ENCODE peak calls at places on chromosomes 3 and 15, in four cellular contexts. T is aorta, Q is AG04450, G is breast epithelium. V is an unnamed sample.
A peak's percentile ranks its signal among the peaks of the same experiment; 100 is the strongest.

GRCh38 chr3:124032351-124032880 is 40.5 kb upstream of the ROPN1 start:
- DNase-seq in G (peak; percentile 67), T (no peak), Q (no peak), V (peak; percentile 43)

GRCh38 chr3:187929115-187929828 is 184.0 kb upstream of the BCL6 start:
- DNase-seq in Q (no peak), T (no peak), G (no peak), V (no peak)

GRCh38 chr15:52002351-52002750 is 16.7 kb upstream of the MAPK6 start:
- DNase-seq in T (no peak), G (no peak), Q (no peak), V (no peak)

GRCh38 chr15:78810377-78811123 is 714 bp downstream of the ADAMTS7 start:
- DNase-seq in G (no peak), T (peak; percentile 91), Q (no peak), V (peak; percentile 63)

GRCh38 chr3:63076357-63076756 is 201.1 kb upstream of the CADPS start:
- DNase-seq in Q (no peak), G (no peak), T (no peak), V (no peak)

GRCh38 chr3:134392336-134392983 is 18.2 kb upstream of the AMOTL2 start:
- DNase-seq in T (no peak), G (no peak), Q (no peak), V (no peak)

GRCh38 chr3:37906734-37907282 is 45.1 kb downstream of the CTDSPL start:
- DNase-seq in G (no peak), T (no peak), Q (no peak), V (no peak)

GRCh38 chr3:72848703-72849081 is 447 bp upstream of the SHQ1 start:
- DNase-seq in G (no peak), Q (no peak), T (no peak), V (no peak)

GRCh38 chr3:128576290-128576689 is 74.3 kb downstream of the RPN1 start:
- DNase-seq in T (no peak), Q (no peak), G (no peak), V (no peak)

GRCh38 chr3:58530354-58530865 is 6.6 kb downstream of the ACOX2 start:
- DNase-seq in G (no peak), T (no peak), Q (no peak), V (no peak)

GRCh38 chr3:119098620-119099222 is 47.2 kb upstream of the TEX55 start:
- DNase-seq in Q (peak; percentile 3), T (no peak), G (no peak), V (no peak)

GRCh38 chr3:159884661-159885402 is 103.8 kb upstream of the IL12A start:
- DNase-seq in G (no peak), T (no peak), Q (no peak), V (no peak)

GRCh38 chr3:15659254-15659975 is 57.9 kb downstream of the BTD start:
- DNase-seq in G (no peak), Q (no peak), T (no peak), V (no peak)

GRCh38 chr15:81887913-81888312 is 157.9 kb downstream of the MEX3B start:
- DNase-seq in T (no peak), Q (peak; percentile 46), G (no peak), V (no peak)

GRCh38 chr3:55244247-55244646 is 242.9 kb downstream of the WNT5A start:
- DNase-seq in T (no peak), Q (no peak), G (no peak), V (no peak)

GRCh38 chr3:124962403-124962940 is 27.9 kb upstream of the MUC13 start:
- DNase-seq in Q (no peak), T (no peak), G (no peak), V (no peak)

GRCh38 chr3:194303749-194304148 is 47.4 kb downstream of the CPN2 start:
- DNase-seq in G (no peak), T (no peak), Q (no peak), V (no peak)

GRCh38 chr3:123618076-123618703 is 33.3 kb upstream of the HACD2 start:
- DNase-seq in Q (no peak), G (no peak), T (no peak), V (no peak)

GRCh38 chr15:77633134-77633912 is 611 bp upstream of the LINGO1 start:
- DNase-seq in G (peak; percentile 62), T (peak; percentile 96), Q (peak; percentile 52), V (peak; percentile 91)

GRCh38 chr15:96477227-96477626 is 146.7 kb downstream of the NR2F2 start:
- DNase-seq in Q (no peak), G (no peak), T (no peak), V (no peak)

GRCh38 chr3:37964716-37965115 is 25.9 kb upstream of the VILL start:
- DNase-seq in T (no peak), G (no peak), Q (no peak), V (no peak)

GRCh38 chr15:78988361-78988911 is 43.6 kb upstream of the CTSH start:
- DNase-seq in T (peak; percentile 86), G (peak; percentile 91), Q (peak; percentile 98), V (peak; percentile 60)

GRCh38 chr3:66261318-66261717 is 40.5 kb downstream of the SLC25A26 start:
- DNase-seq in Q (no peak), T (no peak), G (no peak), V (no peak)

GRCh38 chr15:69595009-69595825 is 142.6 kb downstream of the RPLP1 start:
- DNase-seq in T (peak; percentile 92), G (no peak), Q (no peak), V (no peak)

GRCh38 chr3:160665784-160666526 is 11.0 kb upstream of the ARL14 start:
- DNase-seq in T (no peak), G (no peak), Q (peak; percentile 69), V (peak; percentile 37)

GRCh38 chr15:26069204-26069603 is 206.1 kb upstream of the ATP10A start:
- DNase-seq in G (no peak), Q (no peak), T (no peak), V (no peak)

GRCh38 chr15:99157456-99157855 is 52.6 kb downstream of the SYNM start:
- DNase-seq in Q (no peak), T (no peak), G (no peak), V (no peak)

GRCh38 chr3:122247825-122248185 is 64.3 kb downstream of the CASR start:
- DNase-seq in Q (no peak), T (no peak), G (no peak), V (no peak)
- H3K27me3 ChIP-seq in Q (no peaks in the 10 kb centered on the region), T (no peaks in the 10 kb centered on the region), G (no peaks in the 10 kb centered on the region), V (no peaks in the 10 kb centered on the region)

GRCh38 chr15:100688549-100689120 is 86.2 kb downstream of the ASB7 start:
- DNase-seq in G (no peak), T (peak; percentile 50), Q (no peak), V (no peak)

GRCh38 chr15:100687532-100688215 is 85.3 kb downstream of the ASB7 start:
- DNase-seq in G (no peak), Q (no peak), T (peak; percentile 67), V (no peak)

GRCh38 chr15:100684591-100684990 is 82.2 kb downstream of the ASB7 start:
- DNase-seq in T (peak; percentile 37), Q (no peak), G (no peak), V (no peak)

GRCh38 chr15:100686021-100686724 is 83.8 kb downstream of the ASB7 start:
- DNase-seq in T (peak; percentile 83), G (no peak), Q (no peak), V (no peak)

DNA sequence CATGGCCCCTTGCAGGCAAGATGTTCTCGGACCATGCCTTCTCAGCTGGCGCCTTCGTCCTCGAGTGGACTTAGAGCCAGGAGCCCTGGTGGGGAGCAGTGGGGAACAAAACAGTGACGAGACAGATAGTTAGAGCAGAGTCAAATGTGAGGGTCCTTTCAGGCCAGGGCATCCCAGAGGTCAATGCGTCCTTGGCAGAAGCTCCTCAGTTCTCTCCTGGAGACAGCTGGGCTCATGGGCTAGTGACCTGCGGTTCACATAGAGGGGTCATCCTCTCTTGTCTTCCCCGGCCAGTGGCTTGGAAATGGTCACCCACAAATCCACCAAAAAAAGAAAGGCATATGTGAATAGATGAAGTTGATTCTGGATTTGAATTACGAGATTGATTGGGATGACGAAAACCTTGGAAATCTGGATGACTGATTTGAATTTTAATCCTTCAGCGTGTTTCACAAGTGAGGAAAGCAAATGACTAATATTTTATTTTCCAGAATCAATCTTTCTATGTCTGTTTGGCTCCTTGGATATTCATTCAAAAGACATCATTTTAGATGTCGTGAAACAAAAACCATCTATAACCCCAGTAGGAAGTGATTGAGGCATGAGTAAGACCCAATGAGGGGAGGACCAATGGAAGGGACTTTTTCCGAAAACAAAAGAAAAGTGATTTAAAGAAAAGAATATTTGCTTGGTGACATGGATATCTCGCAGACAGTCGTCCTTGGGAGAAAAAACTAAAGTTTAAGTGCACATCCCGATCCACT is 84.5 kb downstream of the ASB7 start:
- DNase-seq in Q (no peak), G (no peak), T (no peak), V (no peak)
- H3K4me3 ChIP-seq in Q (peak overlapping the region; percentile 23), G (no peak overlapping the region), T (no peak overlapping the region), V (no peak overlapping the region)

GRCh38 chr3:10457560-10457959 is 47.8 kb downstream of the ATP2B2 start:
- DNase-seq in G (no peak), T (no peak), Q (no peak), V (no peak)

GRCh38 chr3:10454907-10455306 is 50.5 kb downstream of the ATP2B2 start:
- DNase-seq in Q (no peak), G (no peak), T (no peak), V (no peak)

GRCh38 chr3:10456981-10457380 is 48.4 kb downstream of the ATP2B2 start:
- DNase-seq in T (no peak), Q (no peak), G (no peak), V (no peak)

GRCh38 chr3:10453764-10454163 is 51.6 kb downstream of the ATP2B2 start:
- DNase-seq in T (peak; percentile 3), Q (no peak), G (no peak), V (no peak)

DNA sequence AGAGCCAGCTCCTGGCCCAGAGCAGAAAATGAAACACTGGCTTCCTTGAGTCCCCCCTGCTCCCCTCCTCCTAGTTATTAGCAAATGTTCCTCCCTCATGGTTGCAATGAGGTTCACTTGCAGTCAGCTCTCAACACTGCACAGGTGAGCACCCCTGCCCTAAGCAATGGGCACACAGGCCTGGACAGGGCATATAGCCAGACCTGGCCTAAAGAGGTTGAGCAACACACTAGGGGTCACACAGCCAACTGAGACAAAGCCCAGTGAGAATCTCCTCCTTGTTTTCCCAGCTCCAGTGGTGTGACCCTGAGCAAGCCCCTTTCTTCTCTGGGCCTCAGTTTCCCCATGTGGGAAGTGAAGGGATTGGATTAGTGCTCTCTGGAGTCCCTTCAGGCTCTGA is 49.9 kb downstream of the ATP2B2 start:
- DNase-seq in Q (no peak), T (peak; percentile 2), G (no peak), V (no peak)
- H3K27ac ChIP-seq in Q (no peak overlapping the region), T (no peak overlapping the region), G (no peak overlapping the region), V (no peak overlapping the region)

DNA sequence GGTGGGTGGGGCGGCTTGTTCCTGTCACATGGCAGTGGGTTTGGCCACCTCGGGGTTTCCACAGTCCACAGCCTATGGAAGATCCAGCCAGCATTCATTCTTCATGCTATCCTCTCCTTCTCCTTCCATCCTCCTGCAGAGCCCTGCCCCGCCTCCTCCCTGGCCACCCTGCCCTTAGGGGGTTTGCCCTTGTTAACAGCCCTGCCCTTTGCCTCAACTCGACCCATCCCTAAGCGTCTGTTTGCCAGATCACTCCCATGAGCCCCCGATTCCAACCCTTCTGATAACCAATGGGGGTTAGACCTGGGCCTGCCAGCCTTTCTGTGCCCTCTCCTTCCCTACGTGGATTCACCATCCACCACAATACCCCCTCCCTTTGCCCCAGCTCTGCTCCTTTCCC is 31.0 kb downstream of the PRR20G start:
- DNase-seq in G (no peak), T (no peak), Q (no peak), V (no peak)
- H3K27me3 ChIP-seq in G (no peaks in the 10 kb centered on the region), T (no peaks in the 10 kb centered on the region), Q (peaks cover 3% of the 10 kb centered on the region), V (no peaks in the 10 kb centered on the region)

V was measured in colonic mucosa.